ENCODE peak calls at places on chromosomes 1 and 21, in four cellular contexts. V is H9, M is brain microvascular endothelial cell, G is psoas muscle. F is an unnamed sample.

GRCh38 chr1:203216274-203217138 is 13.0 kb downstream of the CHIT1 start:
- DNase-seq in M (peak), G (no peak), V (peak), F (peak)

GRCh38 chr1:16167331-16168143 is 11.7 kb upstream of the EPHA2 start:
- DNase-seq in M (no peak), V (peak), G (no peak), F (peak)

GRCh38 chr1:170318141-170318540 is 172.4 kb downstream of the NTMT2 start:
- DNase-seq in V (no peak), G (no peak), M (no peak), F (no peak)

GRCh38 chr1:78787554-78787953 is 137.9 kb downstream of the IFI44 start:
- DNase-seq in G (no peak), M (no peak), V (no peak), F (no peak)

GRCh38 chr21:25801217-25802015 is 66.6 kb downstream of the GABPA start:
- DNase-seq in G (peak), V (peak), M (peak), F (peak)

GRCh38 chr1:94679336-94680007 is 137.9 kb upstream of the F3 start:
- DNase-seq in G (peak), M (no peak), V (no peak), F (no peak)

GRCh38 chr21:23534833-23535232 is 2072.4 kb downstream of the MRPL39 start:
- DNase-seq in G (no peak), V (no peak), M (no peak), F (no peak)

GRCh38 chr21:38956791-38957571 is 151.3 kb downstream of the ETS2 start:
- DNase-seq in G (no peak), M (no peak), V (no peak), F (no peak)

GRCh38 chr1:35448344-35448801 is 108.8 kb downstream of the KIAA0319L start:
- DNase-seq in M (peak), G (no peak), V (no peak), F (no peak)

GRCh38 chr1:93730621-93731020 is 49.0 kb upstream of the BCAR3 start:
- DNase-seq in V (no peak), M (no peak), G (no peak), F (no peak)

GRCh38 chr1:224864006-224864405 is 65.5 kb upstream of the DNAH14 start:
- DNase-seq in G (no peak), M (no peak), V (no peak), F (no peak)

GRCh38 chr1:29975036-29975694 is 738.8 kb downstream of the PTPRU start:
- DNase-seq in M (peak), G (no peak), V (peak), F (peak)

GRCh38 chr1:46244656-46245371 is 2.7 kb upstream of the RAD54L start:
- DNase-seq in V (no peak), M (peak), G (no peak), F (no peak)

GRCh38 chr1:244226440-244226839 is 175.4 kb downstream of the ZBTB18 start:
- DNase-seq in G (no peak), V (no peak), M (no peak), F (no peak)

GRCh38 chr1:60281360-60281932 is 207.9 kb upstream of the C1orf87 start:
- DNase-seq in V (peak), G (peak), M (peak), F (peak)

GRCh38 chr1:14921057-14921456 is 232.5 kb upstream of the TMEM51 start:
- DNase-seq in V (no peak), G (no peak), M (peak), F (no peak)

GRCh38 chr1:54499097-54500029 is 48.7 kb upstream of the ACOT11 start:
- DNase-seq in G (no peak), M (peak), V (peak), F (peak)

GRCh38 chr1:212293579-212293978 is 8.4 kb downstream of the PPP2R5A start:
- DNase-seq in G (no peak), V (no peak), M (no peak), F (no peak)

GRCh38 chr1:161324020-161324419 is 9.8 kb downstream of the SDHC start:
- DNase-seq in M (no peak), V (no peak), G (no peak), F (no peak)

GRCh38 chr1:222914861-222915632 is 100.2 kb downstream of the DISP1 start:
- DNase-seq in G (no peak), V (no peak), M (peak), F (no peak)

GRCh38 chr1:54965624-54966340 is 14.6 kb upstream of the TMEM61 start:
- DNase-seq in G (peak), V (no peak), M (peak), F (no peak)

GRCh38 chr1:19325368-19325957 is 13.3 kb downstream of the SLC66A1 start:
- DNase-seq in G (no peak), M (no peak), V (peak), F (no peak)

GRCh38 chr1:48047116-48047515 is 49.9 kb upstream of the TRABD2B start:
- DNase-seq in V (no peak), G (no peak), M (no peak), F (no peak)

GRCh38 chr1:212769372-212770167 is 22.0 kb downstream of the NSL1 start:
- DNase-seq in G (no peak), V (no peak), M (no peak), F (no peak)

GRCh38 chr21:35171385-35171784 is 122.3 kb upstream of the RUNX1 start:
- DNase-seq in G (no peak), M (no peak), V (no peak), F (no peak)

GRCh38 chr1:220335668-220336067 is 63.4 kb upstream of the RAB3GAP2 start:
- DNase-seq in M (no peak), V (no peak), G (no peak), F (no peak)

GRCh38 chr1:106748581-106748980 is 307.9 kb upstream of the PRMT6 start:
- DNase-seq in M (no peak), G (no peak), V (no peak), F (no peak)

GRCh38 chr1:40868051-40868723 is 6.0 kb upstream of the CITED4 start:
- DNase-seq in M (peak), G (no peak), V (no peak), F (no peak)

GRCh38 chr1:54885863-54886723 is 902 bp downstream of the DHCR24 start:
- DNase-seq in V (no peak), G (no peak), M (no peak), F (peak)

GRCh38 chr1:151131832-151132675 is 14.4 kb downstream of the SEMA6C start:
- DNase-seq in G (peak), M (no peak), V (peak), F (peak)

GRCh38 chr1:180577361-180577760 is 18.6 kb downstream of the OVAAL start:
- DNase-seq in V (no peak), G (no peak), M (no peak), F (no peak)

GRCh38 chr1:41072051-41072450 is 50.5 kb upstream of the SLFNL1 start:
- DNase-seq in G (no peak), V (no peak), M (no peak), F (no peak)

GRCh38 chr1:202155478-202156021 is 4.9 kb downstream of the PTPN7 start:
- DNase-seq in G (no peak), M (peak), V (no peak), F (no peak)

GRCh38 chr1:218671573-218671972 is 326.4 kb downstream of the TGFB2 start:
- DNase-seq in V (no peak), G (no peak), M (no peak), F (no peak)

GRCh38 chr1:147890177-147890790 is 12.3 kb upstream of the GJA8 start:
- DNase-seq in G (peak), V (peak), M (peak), F (peak)

GRCh38 chr1:211247921-211248320 is 11.2 kb upstream of the RCOR3 start:
- DNase-seq in V (no peak), G (no peak), M (no peak), F (no peak)

GRCh38 chr21:36722370-36723368 is 23.8 kb downstream of the SIM2 start:
- DNase-seq in V (no peak), M (no peak), G (no peak), F (no peak)

GRCh38 chr1:162406811-162407210 is 5.1 kb downstream of the SH2D1B start:
- DNase-seq in V (no peak), G (no peak), M (no peak), F (no peak)

GRCh38 chr1:237760981-237761380 is 129.7 kb downstream of the ZP4 start:
- DNase-seq in V (no peak), G (no peak), M (no peak), F (no peak)
- TF ChIP-seq CTCF in V (no peak), G (no peak), M (no peak), F (no peak)

GRCh38 chr1:9942399-9942938 is 722 bp downstream of the LZIC start:
- DNase-seq in M (peak), G (no peak), V (peak), F (no peak)
- TF ChIP-seq CTCF in M (peak), G (peak), V (peak), F (peak)

GRCh38 chr1:66752000-66752592 is at the start of gene DYNLT5:
- DNase-seq in G (peak), V (peak), M (peak), F (peak)
- TF ChIP-seq CTCF in G (peak), V (peak), M (peak), F (no peak)

GRCh38 chr1:63773496-63773814 is 362 bp upstream of the ROR1 start:
- DNase-seq in M (no peak), V (no peak), G (no peak), F (no peak)
- TF ChIP-seq CTCF in M (no peak), V (no peak), G (no peak), F (no peak)

GRCh38 chr1:31501505-31501904 is 74.8 kb upstream of the TINAGL1 start:
- DNase-seq in V (no peak), G (no peak), M (no peak), F (no peak)
- TF ChIP-seq CTCF in V (peak), G (no peak), M (peak), F (no peak)

DNA sequence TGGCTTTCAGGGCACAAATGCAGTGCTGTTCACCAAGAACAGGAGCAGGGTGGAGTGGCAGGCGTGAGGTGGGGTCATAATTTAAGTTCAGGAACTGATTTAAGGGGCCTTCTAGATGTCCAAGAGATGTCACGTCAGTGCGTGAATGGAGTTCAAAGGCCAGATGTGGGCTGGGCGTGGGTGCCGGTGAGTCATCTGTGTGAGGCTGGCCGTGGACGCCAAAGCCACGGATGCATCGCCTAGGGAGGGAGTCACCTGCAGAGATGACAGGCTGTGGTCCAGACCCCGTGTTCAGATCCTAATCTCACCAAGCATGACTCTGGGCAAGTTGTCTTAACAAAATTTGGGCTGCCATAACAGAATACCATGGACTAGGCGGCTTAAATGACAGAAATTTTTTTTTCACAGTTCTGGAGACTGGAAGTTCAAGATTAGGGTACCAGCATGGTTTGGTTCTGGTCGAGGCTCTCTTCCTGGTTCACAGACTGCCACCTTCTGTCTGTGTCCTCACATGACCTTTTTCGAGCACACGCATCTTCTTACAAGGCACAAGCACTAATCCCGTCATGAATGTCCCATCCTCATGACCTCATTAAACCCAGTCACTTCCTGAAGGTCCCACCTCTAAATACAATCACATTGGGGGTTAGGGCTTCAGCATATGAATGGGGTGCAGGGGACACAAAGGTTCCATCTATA is 109.6 kb downstream of the PRDM2 start:
- DNase-seq in M (no peak), G (no peak), V (no peak), F (no peak)
- TF ChIP-seq CTCF in M (no peak), G (no peak), V (peak), F (no peak)

DNA sequence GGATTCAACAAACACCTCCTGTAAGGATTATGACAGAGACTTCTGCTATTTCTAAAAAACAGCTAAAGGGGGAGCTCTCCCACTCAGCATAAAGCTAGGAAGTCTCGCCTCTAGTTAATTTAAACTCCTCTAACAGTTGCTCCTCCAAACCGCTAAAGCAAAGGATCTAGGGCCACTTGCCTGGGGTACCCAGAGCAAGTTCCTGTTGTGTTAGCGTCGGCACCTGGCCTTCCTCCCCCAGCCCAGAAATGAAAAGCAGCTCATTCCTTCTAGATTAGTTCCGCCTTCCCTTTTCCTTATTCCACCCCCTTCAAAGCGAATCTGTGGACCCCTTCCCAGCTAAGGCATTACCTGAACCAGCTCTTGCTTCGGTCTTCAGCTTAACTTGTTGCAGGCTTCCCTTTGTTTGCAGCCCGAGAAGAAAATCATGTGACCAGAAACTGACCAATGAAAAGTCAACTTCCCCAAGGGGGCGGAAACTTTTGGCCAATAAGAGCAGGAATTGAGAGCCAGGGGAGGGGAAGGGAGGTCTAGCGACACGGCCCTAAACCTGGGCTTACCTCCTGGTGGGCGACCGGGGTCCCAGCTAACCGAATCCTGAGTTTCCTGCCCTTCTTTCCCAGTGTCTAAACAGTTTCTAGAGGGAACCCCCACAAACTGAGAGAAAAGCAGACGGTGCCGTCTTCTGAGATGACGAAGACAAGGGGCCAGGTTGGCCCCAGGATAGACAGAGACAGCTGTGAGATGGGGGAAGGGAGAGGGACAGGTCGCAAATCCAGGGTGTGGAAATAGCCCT is at the start of gene PBXIP1:
- DNase-seq in G (peak), M (peak), V (peak), F (peak)
- TF ChIP-seq CTCF in G (no peak), M (peak), V (peak), F (peak)

GRCh38 chr1:229408458-229409037 is 25.3 kb downstream of the ACTA1 start:
- DNase-seq in G (peak), V (peak), M (no peak), F (peak)

GRCh38 chr1:229406798-229407197 is 27.1 kb downstream of the ACTA1 start:
- DNase-seq in V (peak), M (no peak), G (no peak), F (peak)

GRCh38 chr1:229402993-229403392 is 30.9 kb downstream of the ACTA1 start:
- DNase-seq in G (no peak), M (no peak), V (no peak), F (no peak)

GRCh38 chr1:229407206-229408026 is 26.5 kb downstream of the ACTA1 start:
- DNase-seq in V (no peak), G (peak), M (no peak), F (peak)

GRCh38 chr1:229403573-229403972 is 30.3 kb downstream of the ACTA1 start:
- DNase-seq in G (no peak), V (no peak), M (no peak), F (no peak)
- TF ChIP-seq CTCF in G (no peak), V (peak), M (no peak), F (peak)